ENCODE peak calls at places on chromosomes 11 and 22, in five cellular contexts. Z, W, K, V and G are unnamed samples.

GRCh38 chr11:75849917-75850316 is 34.9 kb downstream of the UVRAG start:
- DNase-seq in Z (no peak), W (no peak), K (no peak), V (no peak), G (no peak)

GRCh38 chr11:121556937-121557336 is 104.2 kb upstream of the SORL1-AS1 start:
- DNase-seq in Z (no peak), W (no peak), K (no peak), V (no peak), G (no peak)

GRCh38 chr11:128804481-128804880 is 62.6 kb downstream of the KCNJ1 start:
- DNase-seq in Z (peak; percentile 34), W (no peak), K (no peak), V (no peak), G (no peak)

GRCh38 chr11:6022954-6023353 is 7.6 kb downstream of the OR56A1 start:
- DNase-seq in Z (peak; percentile 47), W (peak; percentile 4), K (no peak), V (peak; percentile 56), G (peak; percentile 36)

GRCh38 chr11:26078217-26078821 is 253.6 kb upstream of the ANO3 start:
- DNase-seq in Z (no peak), W (no peak), K (no peak), V (no peak), G (peak; percentile 34)

GRCh38 chr11:64409707-64410395 is 50.9 kb downstream of the RPS6KA4 start:
- DNase-seq in Z (peak; percentile 61), W (peak; percentile 36), K (peak; percentile 34), V (no peak), G (peak; percentile 21)

GRCh38 chr22:49136041-49136815 is 691.4 kb downstream of the BRD1 start:
- DNase-seq in Z (no peak), W (no peak), K (peak; percentile 53), V (no peak), G (no peak)

GRCh38 chr11:125165111-125165663 is 636 bp downstream of the PKNOX2 start:
- DNase-seq in Z (no peak), W (no peak), K (no peak), V (peak; percentile 27), G (peak; percentile 45)

GRCh38 chr11:9750551-9750950 is 86.7 kb downstream of the SWAP70 start:
- DNase-seq in Z (no peak), W (no peak), K (no peak), V (peak; percentile 59), G (no peak)

GRCh38 chr11:128465946-128466688 is 121.2 kb downstream of the ETS1 start:
- DNase-seq in Z (no peak), W (no peak), K (no peak), V (no peak), G (no peak)

GRCh38 chr11:45799562-45799961 is 5.4 kb upstream of the SLC35C1 start:
- DNase-seq in Z (no peak), W (no peak), K (no peak), V (no peak), G (no peak)

GRCh38 chr11:69385832-69386415 is 92.0 kb downstream of the MYEOV start:
- DNase-seq in Z (no peak), W (no peak), K (peak; percentile 37), V (peak; percentile 15), G (no peak)

GRCh38 chr11:77107950-77108349 is 5.3 kb downstream of the OMP start:
- DNase-seq in Z (peak; percentile 92), W (peak; percentile 44), K (no peak), V (no peak), G (peak; percentile 97)

GRCh38 chr11:114017723-114018122 is 41.8 kb upstream of the ZBTB16 start:
- DNase-seq in Z (peak; percentile 69), W (no peak), K (no peak), V (no peak), G (peak; percentile 28)

GRCh38 chr11:44243633-44244343 is 66.2 kb downstream of the ALX4 start:
- DNase-seq in Z (peak; percentile 93), W (peak; percentile 21), K (no peak), V (no peak), G (peak; percentile 80)

GRCh38 chr11:3090096-3090901 is 33.1 kb upstream of the CARS1 start:
- DNase-seq in Z (no peak), W (no peak), K (no peak), V (no peak), G (no peak)

GRCh38 chr11:43504316-43504950 is 145.7 kb downstream of the TTC17 start:
- DNase-seq in Z (no peak), W (no peak), K (no peak), V (peak; percentile 38), G (peak; percentile 24)

GRCh38 chr11:70137383-70137782 is 59.3 kb downstream of the ANO1 start:
- DNase-seq in Z (no peak), W (no peak), K (no peak), V (no peak), G (no peak)

GRCh38 chr11:61972796-61973602 is 5.6 kb upstream of the FTH1 start:
- DNase-seq in Z (peak; percentile 96), W (no peak), K (peak; percentile 71), V (no peak), G (peak; percentile 94)

GRCh38 chr11:68936676-68937620 is 33.3 kb downstream of the IGHMBP2 start:
- DNase-seq in Z (no peak), W (no peak), K (peak; percentile 63), V (no peak), G (no peak)

GRCh38 chr11:109317726-109318125 is 104.3 kb upstream of the C11orf87 start:
- DNase-seq in Z (no peak), W (no peak), K (no peak), V (no peak), G (no peak)

GRCh38 chr11:8384199-8384821 is 120.6 kb upstream of the LMO1 start:
- DNase-seq in Z (peak; percentile 96), W (no peak), K (peak; percentile 69), V (no peak), G (peak; percentile 10)

GRCh38 chr22:25777870-25778269 is 35.9 kb downstream of the MYO18B start:
- DNase-seq in Z (peak; percentile 49), W (no peak), K (no peak), V (peak; percentile 66), G (peak; percentile 62)

GRCh38 chr11:128904303-128904871 is 13.2 kb downstream of the KCNJ5 start:
- DNase-seq in Z (no peak), W (no peak), K (no peak), V (no peak), G (no peak)

GRCh38 chr11:3184732-3185347 is 19.7 kb upstream of the OSBPL5 start:
- DNase-seq in Z (no peak), W (no peak), K (no peak), V (no peak), G (no peak)

GRCh38 chr11:75160328-75160757 is 9.4 kb downstream of the SLCO2B1 start:
- DNase-seq in Z (no peak), W (no peak), K (no peak), V (peak; percentile 9), G (no peak)

GRCh38 chr11:27420217-27420616 is 52.4 kb downstream of the LGR4 start:
- DNase-seq in Z (no peak), W (no peak), K (no peak), V (no peak), G (no peak)

GRCh38 chr22:50532353-50532700 is 2.5 kb upstream of the TYMP start:
- DNase-seq in Z (no peak), W (no peak), K (no peak), V (peak; percentile 85), G (no peak)

GRCh38 chr11:34343153-34343552 is 14.7 kb downstream of the ABTB2 start:
- DNase-seq in Z (peak; percentile 98), W (peak; percentile 65), K (no peak), V (no peak), G (peak; percentile 94)

GRCh38 chr22:48702573-48703264 is 1125.0 kb downstream of the BRD1 start:
- DNase-seq in Z (no peak), W (no peak), K (peak; percentile 67), V (no peak), G (no peak)

GRCh38 chr11:74611369-74611861 is 19.0 kb downstream of the POLD3 start:
- DNase-seq in Z (peak; percentile 79), W (peak; percentile 39), K (no peak), V (peak; percentile 75), G (peak; percentile 78)

GRCh38 chr11:17541330-17541885 is 2.8 kb downstream of the USH1C start:
- DNase-seq in Z (no peak), W (no peak), K (peak; percentile 42), V (no peak), G (no peak)